ENCODE peak calls at places on chromosome 5, in four cellular contexts. R is SJSA1, S is HepG2, Z is IMR-90. N is an unnamed sample.

GRCh38 chr5:82657036-82657699 is 379.0 kb upstream of the RPS23 start:
- DNase-seq in S (no peak), R (no peak), Z (no peak), N (no peak)

GRCh38 chr5:158938181-158938580 is 161.5 kb downstream of the EBF1 start:
- DNase-seq in Z (no peak), S (no peak), R (no peak), N (no peak)

GRCh38 chr5:67234671-67235176 is 38.1 kb upstream of the CD180 start:
- DNase-seq in R (peak; percentile 88), S (peak; percentile 39), Z (peak; percentile 76), N (no peak)

GRCh38 chr5:23440703-23441102 is 66.7 kb upstream of the PRDM9 start:
- DNase-seq in Z (no peak), R (no peak), S (no peak), N (no peak)

GRCh38 chr5:56512314-56512996 is 279.3 kb upstream of the ANKRD55 start:
- DNase-seq in R (no peak), S (no peak), Z (no peak), N (no peak)

GRCh38 chr5:125559296-125559695 is 812.9 kb upstream of the ZNF608 start:
- DNase-seq in Z (peak; percentile 99), S (no peak), R (peak; percentile 79), N (no peak)

GRCh38 chr5:158958048-158958994 is 141.4 kb downstream of the EBF1 start:
- DNase-seq in R (no peak), S (no peak), Z (no peak), N (no peak)

GRCh38 chr5:94746731-94747124 is 128.3 kb downstream of the SLF1 start:
- DNase-seq in Z (no peak), S (no peak), R (no peak), N (no peak)

GRCh38 chr5:1917830-1918487 is 35.2 kb upstream of the IRX4 start:
- DNase-seq in Z (no peak), R (no peak), S (no peak), N (no peak)

GRCh38 chr5:179699640-179700298 is 1.0 kb downstream of the CANX start:
- DNase-seq in R (no peak), Z (peak; percentile 36), S (peak; percentile 57), N (no peak)

GRCh38 chr5:50727149-50727496 is 60.7 kb downstream of the PARP8 start:
- DNase-seq in R (no peak), Z (no peak), S (no peak), N (no peak)

GRCh38 chr5:69270827-69271226 is 36.1 kb downstream of the CDK7 start:
- DNase-seq in Z (no peak), R (no peak), S (no peak), N (no peak)

GRCh38 chr5:61277781-61278180 is 54.3 kb upstream of the ZSWIM6 start:
- DNase-seq in R (no peak), Z (no peak), S (no peak), N (no peak)

GRCh38 chr5:150448353-150448752 is 1.2 kb downstream of the RPS14 start:
- DNase-seq in Z (no peak), S (no peak), R (no peak), N (no peak)

GRCh38 chr5:172172912-172173591 is 15.0 kb downstream of the STK10 start:
- DNase-seq in Z (no peak), S (no peak), R (peak; percentile 34), N (no peak)

GRCh38 chr5:93894471-93895354 is 153.3 kb upstream of the POU5F2 start:
- DNase-seq in R (no peak), Z (peak; percentile 21), S (no peak), N (no peak)

GRCh38 chr5:177071671-177072385 is 14.9 kb upstream of the FGFR4 start:
- DNase-seq in Z (peak; percentile 81), S (peak; percentile 86), R (peak; percentile 84), N (peak; percentile 58)

GRCh38 chr5:153523831-153524230 is 33.4 kb downstream of the GRIA1 start:
- DNase-seq in R (peak; percentile 46), Z (peak; percentile 65), S (no peak), N (no peak)

GRCh38 chr5:87029951-87030350 is 237.7 kb upstream of the RASA1 start:
- DNase-seq in Z (no peak), S (no peak), R (no peak), N (no peak)

GRCh38 chr5:100424787-100425186 is 110.4 kb upstream of the FAM174A start:
- DNase-seq in R (no peak), S (no peak), Z (no peak), N (no peak)

GRCh38 chr5:179986328-179986727 is 78.6 kb upstream of the TBC1D9B start:
- DNase-seq in R (no peak), Z (no peak), S (no peak), N (no peak)

GRCh38 chr5:107135391-107135790 is 535.3 kb downstream of the EFNA5 start:
- DNase-seq in R (no peak), S (no peak), Z (peak; percentile 38), N (no peak)

GRCh38 chr5:170144286-170145023 is 38.8 kb downstream of the FOXI1 start:
- DNase-seq in S (no peak), Z (no peak), R (no peak), N (no peak)

GRCh38 chr5:58497956-58498942 is 7.0 kb downstream of the GAPT start:
- DNase-seq in Z (peak; percentile 41), R (no peak), S (peak; percentile 24), N (no peak)

GRCh38 chr5:161549106-161549505 is 2.6 kb upstream of the GABRB2 start:
- DNase-seq in R (no peak), Z (no peak), S (no peak), N (no peak)

GRCh38 chr5:178436326-178436940 is 153.8 kb downstream of the COL23A1 start:
- DNase-seq in Z (no peak), S (no peak), R (no peak), N (no peak)

GRCh38 chr5:136020383-136021015 is 8.3 kb upstream of the TGFBI start:
- DNase-seq in Z (peak; percentile 99), S (peak; percentile 39), R (peak; percentile 96), N (no peak)

GRCh38 chr5:78648359-78649219 is at the start of gene LHFPL2:
- DNase-seq in Z (peak; percentile 68), R (peak; percentile 62), S (no peak), N (peak; percentile 10)

GRCh38 chr5:5891350-5891749 is 468.9 kb downstream of the ICE1 start:
- DNase-seq in Z (no peak), S (no peak), R (peak; percentile 77), N (no peak)

GRCh38 chr5:178468196-178468685 is 122.0 kb downstream of the COL23A1 start:
- DNase-seq in R (no peak), Z (no peak), S (no peak), N (no peak)

GRCh38 chr5:133273661-133274596 is 222.1 kb downstream of the HSPA4 start:
- DNase-seq in R (no peak), Z (peak; percentile 42), S (no peak), N (no peak)

GRCh38 chr5:174794941-174795672 is 70.7 kb downstream of the MSX2 start:
- DNase-seq in S (no peak), Z (no peak), R (no peak), N (no peak)

GRCh38 chr5:98755406-98755805 is 18.1 kb upstream of the RGMB start:
- DNase-seq in S (no peak), Z (peak; percentile 90), R (no peak), N (no peak)

GRCh38 chr5:78511116-78511906 is 137.3 kb downstream of the LHFPL2 start:
- DNase-seq in Z (no peak), S (no peak), R (no peak), N (no peak)

GRCh38 chr5:87151547-87151946 is 116.1 kb upstream of the RASA1 start:
- DNase-seq in S (no peak), R (peak; percentile 71), Z (peak; percentile 97), N (no peak)

GRCh38 chr5:68177676-68178075 is 37.9 kb upstream of the PIK3R1 start:
- DNase-seq in R (no peak), Z (no peak), S (no peak), N (no peak)

GRCh38 chr5:147413266-147413665 is 96.6 kb downstream of the DPYSL3 start:
- DNase-seq in Z (no peak), S (no peak), R (no peak), N (no peak)

GRCh38 chr5:157529002-157529401 is 46.6 kb downstream of the ADAM19 start:
- DNase-seq in Z (no peak), S (no peak), R (no peak), N (no peak)
- H3K27ac ChIP-seq in Z (no peak overlapping the region), S (no peak overlapping the region), R (no peak overlapping the region), N (no peak overlapping the region)

DNA sequence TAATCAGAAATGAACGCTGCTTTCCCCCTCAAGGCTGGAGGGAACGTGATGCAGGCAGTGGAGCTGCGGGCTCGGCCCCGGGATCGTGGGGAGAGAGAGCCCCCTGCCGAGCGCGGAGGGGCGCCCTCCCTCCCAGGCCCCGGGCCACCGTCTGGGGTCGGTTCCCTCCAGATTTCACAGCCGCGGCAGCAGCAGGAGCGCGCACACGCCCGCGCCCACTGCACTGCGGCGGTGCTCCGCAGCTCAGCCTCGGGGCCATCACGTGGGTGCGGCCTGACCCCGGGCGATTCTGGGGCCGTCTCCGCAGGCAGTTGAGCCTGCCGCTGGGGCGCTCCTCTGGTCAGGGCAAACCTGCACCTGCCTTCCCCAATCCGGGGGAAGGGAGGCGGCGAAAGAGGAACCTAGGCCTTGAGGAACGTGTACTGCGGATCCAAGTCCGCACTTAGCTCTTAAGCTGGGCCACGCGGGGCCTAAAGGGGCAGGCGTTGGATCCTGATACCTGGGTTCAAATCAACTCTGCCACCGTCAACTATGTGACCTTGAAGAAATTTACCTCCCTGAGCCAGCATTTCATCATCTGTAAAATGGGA is 9.4 kb upstream of the DELE1 start:
- DNase-seq in Z (no peak), R (peak; percentile 16), S (no peak), N (peak; percentile 19)
- H3K27ac ChIP-seq in Z (no peak overlapping the region), R (no peak overlapping the region), S (no peak overlapping the region), N (no peak overlapping the region)

GRCh38 chr5:160230686-160231527 is 1.6 kb downstream of the FABP6 start:
- DNase-seq in S (no peak), R (no peak), Z (peak; percentile 80), N (no peak)
- H3K27ac ChIP-seq in S (no peak overlapping the region), R (no peak overlapping the region), Z (no peak overlapping the region), N (no peak overlapping the region)

DNA sequence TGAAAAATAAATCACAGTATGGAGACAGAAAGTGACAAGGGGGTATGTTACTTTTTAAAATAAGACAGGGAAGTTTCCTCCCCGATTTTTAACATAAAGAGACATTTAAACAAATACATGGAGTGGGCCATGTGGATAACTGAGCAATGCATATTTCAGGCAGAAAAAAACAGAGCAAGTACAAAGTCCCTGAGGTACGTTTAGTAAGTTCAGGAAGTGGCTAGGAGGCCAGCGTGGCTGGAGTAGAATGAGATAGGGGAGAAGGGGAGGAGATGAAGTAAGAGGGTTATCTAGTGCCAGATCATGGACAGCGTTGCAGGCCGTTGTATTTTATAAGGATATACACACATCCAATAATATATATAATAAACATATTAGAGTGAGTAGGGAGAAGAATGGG is 84.2 kb upstream of the ELL2 start:
- DNase-seq in S (peak; percentile 34), Z (no peak), R (no peak), N (no peak)
- H3K27ac ChIP-seq in S (no peak overlapping the region), Z (no peak overlapping the region), R (no peak overlapping the region), N (no peak overlapping the region)

GRCh38 chr5:16934123-16934522 is 2.0 kb downstream of the MYO10 start:
- DNase-seq in S (peak; percentile 25), R (peak; percentile 94), Z (peak; percentile 80), N (no peak)
- H3K27ac ChIP-seq in S (no peak overlapping the region), R (no peak overlapping the region), Z (peak overlapping the region; percentile 99), N (no peak overlapping the region)

GRCh38 chr5:134436523-134437339 is 25.1 kb upstream of the CDKN2AIPNL start:
- DNase-seq in R (peak; percentile 84), Z (peak; percentile 98), S (peak; percentile 64), N (peak; percentile 52)
- H3K27ac ChIP-seq in R (peak overlapping the region; percentile 84), Z (peak overlapping the region; percentile 88), S (peak overlapping the region; percentile 47), N (no peak overlapping the region)

GRCh38 chr5:71939452-71939932 is 167.8 kb upstream of the MAP1B start:
- DNase-seq in S (no peak), Z (no peak), R (no peak), N (no peak)
- H3K27ac ChIP-seq in S (no peak overlapping the region), Z (no peak overlapping the region), R (no peak overlapping the region), N (no peak overlapping the region)

GRCh38 chr5:143239877-143240518 is 163.5 kb downstream of the NR3C1 start:
- DNase-seq in Z (peak; percentile 74), R (no peak), S (no peak), N (no peak)
- H3K27ac ChIP-seq in Z (peak overlapping the region; percentile 19), R (no peak overlapping the region), S (no peak overlapping the region), N (no peak overlapping the region)